ENCODE peak calls at places on chromosomes 16 and 17, in nine cellular contexts. L is dorsolateral prefrontal cortex; U is CD8-positive, alpha-beta memory T cell; R is CD4-positive, alpha-beta T cell; M is neuronal stem cell; S is MM.1S; E is Peyer's patch; A is ovary; H is right atrium auricular region. O is an unnamed sample.

GRCh38 chr16:54432481-54433229 is 146.1 kb upstream of the IRX3 start:
- DNase-seq in L (no peak), S (no peak), H (no peak), R (no peak), U (no peak), E (no peak), M (peak), A (no peak), O (no peak)

GRCh38 chr17:73770115-73770848 is 126.0 kb upstream of the SDK2 start:
- DNase-seq in H (peak), S (no peak), M (no peak), L (peak), A (peak), R (no peak), E (no peak), U (no peak), O (peak)

GRCh38 chr16:10511829-10512228 is 68.6 kb downstream of the EMP2 start:
- DNase-seq in L (no peak), A (no peak), U (no peak), E (no peak), R (no peak), M (no peak), S (peak), H (no peak), O (no peak)

GRCh38 chr16:10521681-10522274 is 58.6 kb downstream of the EMP2 start:
- DNase-seq in L (no peak), S (peak), M (peak), E (peak), H (peak), R (no peak), A (peak), U (no peak), O (no peak)

GRCh38 chr16:87541004-87541881 is 48.4 kb upstream of the ZCCHC14 start:
- DNase-seq in A (peak), S (no peak), L (peak), H (peak), M (no peak), U (no peak), E (no peak), R (no peak), O (peak)

GRCh38 chr17:7315570-7316243 is 547 bp upstream of the GPS2 start:
- DNase-seq in U (no peak), S (no peak), R (no peak), A (peak), E (no peak), M (no peak), L (peak), H (no peak), O (peak)

GRCh38 chr17:11990363-11990983 is 6.8 kb downstream of the ZNF18 start:
- DNase-seq in U (no peak), S (no peak), R (no peak), M (no peak), E (no peak), A (no peak), L (no peak), H (no peak), O (no peak)

GRCh38 chr17:8176197-8176940 is at the start of gene TMEM107:
- DNase-seq in R (peak), U (peak), E (peak), A (peak), H (peak), S (peak), M (peak), L (peak), O (peak)

GRCh38 chr17:73391331-73392265 is 79.8 kb upstream of the CDC42EP4 start:
- DNase-seq in M (no peak), A (no peak), H (no peak), R (no peak), U (no peak), E (no peak), S (no peak), L (no peak), O (no peak)

GRCh38 chr17:42296012-42296411 is 7.7 kb downstream of the STAT5A start:
- DNase-seq in E (no peak), H (no peak), S (no peak), L (no peak), A (no peak), U (no peak), R (no peak), M (no peak), O (no peak)

GRCh38 chr17:7173687-7174602 is 5.2 kb downstream of the ASGR1 start:
- DNase-seq in H (no peak), A (peak), S (no peak), U (peak), M (peak), L (peak), R (peak), E (no peak), O (no peak)

GRCh38 chr16:14423344-14423743 is 206.7 kb downstream of the PARN start:
- DNase-seq in E (no peak), H (no peak), S (no peak), U (no peak), L (no peak), A (no peak), M (no peak), R (no peak), O (no peak)

GRCh38 chr17:67438669-67439068 is 61.6 kb downstream of the PITPNC1 start:
- DNase-seq in M (no peak), A (no peak), H (no peak), S (no peak), E (no peak), R (no peak), U (no peak), L (no peak), O (no peak)

GRCh38 chr16:35480988-35481387 is 2021.6 kb downstream of the TP53TG3F start:
- DNase-seq in M (no peak), A (no peak), S (no peak), R (no peak), L (no peak), E (no peak), H (no peak), U (no peak), O (no peak)

GRCh38 chr17:42518755-42519545 is 17.1 kb upstream of the NAGLU start:
- DNase-seq in H (peak), U (no peak), L (no peak), A (peak), R (no peak), E (no peak), M (no peak), S (no peak), O (peak)

GRCh38 chr16:73337371-73337770 is 289.4 kb upstream of the ZFHX3 start:
- DNase-seq in L (no peak), H (no peak), M (no peak), E (no peak), U (no peak), S (no peak), R (no peak), A (no peak), O (no peak)

GRCh38 chr17:19979917-19980770 is 2.5 kb upstream of the AKAP10 start:
- DNase-seq in L (no peak), R (no peak), A (peak), S (no peak), U (no peak), H (no peak), E (no peak), M (no peak), O (no peak)

GRCh38 chr16:27235055-27235937 is 32.0 kb downstream of the KDM8 start:
- DNase-seq in H (peak), M (no peak), U (peak), S (peak), R (peak), E (peak), A (peak), L (peak), O (peak)

GRCh38 chr16:56915311-56916105 is 16.4 kb upstream of the HERPUD1 start:
- DNase-seq in M (no peak), E (no peak), H (no peak), L (no peak), U (no peak), A (peak), R (no peak), S (no peak), O (no peak)

GRCh38 chr17:1649116-1649843 is 386 bp downstream of the RILP start:
- DNase-seq in S (peak), E (peak), M (peak), L (peak), H (peak), U (peak), A (peak), R (peak), O (peak)

GRCh38 chr17:59027750-59028149 is 78.9 kb downstream of the TRIM37 start:
- DNase-seq in U (no peak), E (no peak), S (peak), M (no peak), H (no peak), L (no peak), A (no peak), R (no peak), O (no peak)

GRCh38 chr16:89049484-89050118 is 44.1 kb upstream of the ACSF3 start:
- DNase-seq in R (no peak), M (no peak), A (no peak), L (peak), S (no peak), U (no peak), H (no peak), E (no peak), O (no peak)

GRCh38 chr17:1582374-1582773 is 19.8 kb upstream of the PITPNA start:
- DNase-seq in R (no peak), E (no peak), U (no peak), M (no peak), A (no peak), L (no peak), H (no peak), S (no peak), O (no peak)

GRCh38 chr16:2752035-2752849 is at the start of gene SRRM2:
- DNase-seq in U (peak), R (peak), H (peak), E (peak), S (peak), A (peak), M (peak), L (peak), O (peak)

GRCh38 chr17:68378202-68379149 is 78.8 kb downstream of the WIPI1 start:
- DNase-seq in U (no peak), S (no peak), M (no peak), A (peak), E (peak), R (no peak), L (peak), H (peak), O (peak)

GRCh38 chr16:83285921-83286320 is 521.9 kb upstream of the HSBP1 start:
- DNase-seq in U (no peak), M (no peak), L (no peak), S (no peak), R (no peak), A (no peak), H (no peak), E (no peak), O (no peak)

GRCh38 chr16:31451681-31452351 is 7.5 kb upstream of the ARMC5 start:
- DNase-seq in S (peak), H (no peak), U (no peak), E (no peak), A (peak), R (no peak), M (no peak), L (peak), O (no peak)

GRCh38 chr17:34740516-34740915 is 161.1 kb downstream of the TMEM132E start:
- DNase-seq in E (no peak), L (no peak), S (no peak), R (no peak), H (no peak), A (no peak), U (no peak), M (no peak), O (no peak)

GRCh38 chr16:21645261-21645721 is 7.1 kb downstream of the IGSF6 start:
- DNase-seq in L (no peak), E (peak), H (peak), R (peak), S (peak), A (no peak), U (no peak), M (no peak), O (no peak)

GRCh38 chr17:8382052-8382879 is 727 bp downstream of the RPL26 start:
- DNase-seq in L (no peak), S (peak), R (no peak), H (no peak), U (no peak), E (no peak), M (no peak), A (no peak), O (no peak)

GRCh38 chr17:77140878-77141767 is at the start of gene SEC14L1:
- DNase-seq in A (no peak), L (no peak), M (peak), R (peak), H (peak), E (peak), S (peak), U (peak), O (peak)

GRCh38 chr17:69608808-69609494 is 194.5 kb downstream of the MAP2K6 start:
- DNase-seq in S (no peak), U (no peak), R (no peak), H (no peak), E (no peak), L (no peak), A (no peak), M (no peak), O (no peak)

GRCh38 chr16:3965306-3965705 is 84.8 kb upstream of the CREBBP start:
- DNase-seq in R (no peak), S (no peak), L (no peak), M (no peak), A (no peak), E (no peak), U (no peak), H (no peak), O (no peak)

GRCh38 chr16:29710227-29711219 is 31.5 kb downstream of the QPRT start:
- DNase-seq in E (no peak), H (no peak), R (no peak), U (no peak), A (peak), S (peak), L (no peak), M (no peak), O (no peak)

GRCh38 chr16:9138021-9138680 is 46.7 kb downstream of the HAPSTR1 start:
- DNase-seq in M (no peak), S (no peak), L (no peak), H (no peak), U (no peak), E (no peak), R (no peak), A (no peak), O (no peak)

GRCh38 chr16:55912022-55912421 is 36.8 kb upstream of the CES5A start:
- DNase-seq in H (peak), M (no peak), U (no peak), E (no peak), R (no peak), S (no peak), A (no peak), L (peak), O (no peak)

DNA sequence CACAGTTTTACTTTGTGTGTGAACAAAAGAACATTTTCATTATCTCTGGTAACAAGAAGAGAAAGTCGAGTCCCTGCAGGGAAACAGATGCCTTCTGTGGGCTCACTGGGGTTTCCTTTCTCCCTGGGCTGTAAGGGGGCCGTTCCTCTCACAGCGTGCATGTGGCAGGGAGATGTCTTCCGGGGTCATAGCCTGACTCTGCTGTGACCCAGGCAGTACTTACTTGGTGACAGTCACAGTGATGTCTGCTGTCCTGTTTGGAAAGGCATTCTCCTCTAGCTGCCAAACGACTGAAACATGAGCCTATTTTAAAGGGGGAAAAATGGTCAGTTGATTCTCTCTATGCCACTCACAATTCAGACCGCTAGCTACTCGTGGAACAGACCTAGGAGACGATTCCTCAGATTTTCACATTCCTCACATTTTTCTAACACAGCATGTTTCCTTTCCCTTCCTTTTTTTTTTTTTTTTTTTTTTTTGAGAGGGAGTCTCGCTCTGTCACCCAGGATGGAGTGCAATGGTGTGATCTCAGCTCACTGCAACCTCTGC is 7.3 kb downstream of the HASPIN start:
- DNase-seq in A (no peak), H (no peak), R (no peak), S (no peak), E (no peak), U (no peak), L (no peak), M (no peak), O (no peak)
- H3K27ac ChIP-seq in A (no peak), H (no peak), R (no peak), S (no peak), E (no peak), U (no peak), L (no peak), M (peak), O (no peak)

DNA sequence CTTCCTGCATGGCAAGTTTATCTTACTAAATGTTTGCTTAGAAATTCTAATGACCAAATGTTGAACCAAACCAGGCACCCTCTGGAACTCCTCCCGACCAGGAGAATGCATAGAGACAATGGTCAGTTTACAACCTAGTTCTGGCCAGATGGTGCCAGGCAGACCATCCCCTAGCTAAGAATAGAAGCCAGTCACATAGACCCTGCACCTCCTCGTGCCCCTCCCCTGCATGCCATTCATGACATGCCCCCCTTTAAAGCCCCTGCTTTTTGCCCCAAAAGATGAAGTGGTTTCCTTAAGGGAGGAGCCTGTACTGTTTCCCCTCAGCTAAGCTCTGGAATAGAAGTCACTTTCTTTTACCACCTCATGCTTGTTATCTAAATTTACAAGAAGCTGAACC is 6.6 kb upstream of the CPHXL start:
- DNase-seq in U (no peak), M (no peak), L (no peak), E (no peak), H (no peak), A (no peak), R (no peak), S (no peak), O (no peak)
- H3K27ac ChIP-seq in U (no peak), M (no peak), L (no peak), E (no peak), H (peak), A (no peak), R (no peak), S (no peak), O (peak)

DNA sequence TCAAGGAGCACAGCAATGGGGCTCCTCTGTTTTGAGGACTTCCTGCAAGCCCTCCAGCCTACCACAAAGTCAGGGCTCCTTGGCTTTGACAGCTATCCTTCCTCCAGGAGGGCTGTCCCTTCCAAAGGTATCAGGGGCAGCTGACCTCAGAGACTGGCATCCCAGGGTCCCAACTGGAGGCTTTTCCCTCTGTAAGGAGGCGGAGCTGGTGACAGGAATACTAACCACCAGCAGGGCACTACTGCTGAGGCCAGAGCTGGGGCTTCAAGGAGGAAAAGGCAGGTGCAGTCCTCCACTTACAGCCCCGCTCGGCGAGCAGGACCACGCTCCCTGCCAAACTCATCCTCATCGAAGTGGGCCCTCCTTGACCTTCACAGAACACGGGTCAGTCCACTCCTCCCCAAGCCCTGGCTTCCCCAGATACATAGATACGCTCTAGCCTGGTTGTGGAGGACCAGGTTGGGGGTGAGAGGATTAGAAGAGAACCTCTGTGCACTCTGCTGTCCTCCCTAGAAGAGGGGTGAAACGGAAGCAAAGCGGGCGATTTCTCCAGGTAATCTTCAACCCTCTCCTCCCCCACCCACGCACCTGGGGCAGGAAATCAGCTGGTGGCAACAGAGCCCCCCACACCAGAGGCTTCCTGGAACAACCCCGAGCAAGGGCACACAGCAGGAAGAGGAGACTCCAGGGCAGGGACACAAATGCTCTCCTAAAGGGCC is 20.5 kb downstream of the ST3GAL2 start:
- DNase-seq in H (no peak), U (no peak), R (no peak), A (no peak), S (no peak), M (no peak), E (no peak), L (no peak), O (no peak)
- H3K27ac ChIP-seq in H (no peak), U (no peak), R (peak), A (no peak), S (peak), M (no peak), E (peak), L (no peak), O (no peak)

GRCh38 chr16:84349852-84350565 is 18.3 kb upstream of the ATP2C2 start:
- DNase-seq in S (no peak), M (no peak), U (no peak), R (no peak), L (no peak), H (no peak), E (no peak), A (no peak), O (no peak)
- H3K27ac ChIP-seq in S (no peak), M (peak), U (no peak), R (no peak), L (no peak), H (no peak), E (no peak), A (no peak), O (no peak)

GRCh38 chr16:77193377-77193776 is 2.4 kb downstream of the MON1B start:
- DNase-seq in S (no peak), H (no peak), M (no peak), U (no peak), E (no peak), L (no peak), A (no peak), R (no peak), O (no peak)

GRCh38 chr16:77197747-77198146 is 1.5 kb upstream of the SYCE1L start:
- DNase-seq in M (no peak), U (no peak), H (no peak), E (no peak), S (no peak), R (no peak), L (no peak), A (no peak), O (no peak)

GRCh38 chr16:77195411-77195810 is 3.8 kb upstream of the SYCE1L start:
- DNase-seq in H (no peak), E (no peak), M (no peak), U (no peak), R (no peak), A (no peak), S (no peak), L (no peak), O (no peak)

GRCh38 chr16:77191259-77191969 is 424 bp downstream of the MON1B start:
- DNase-seq in S (peak), L (no peak), H (no peak), A (no peak), U (no peak), R (no peak), M (no peak), E (no peak), O (no peak)

DNA sequence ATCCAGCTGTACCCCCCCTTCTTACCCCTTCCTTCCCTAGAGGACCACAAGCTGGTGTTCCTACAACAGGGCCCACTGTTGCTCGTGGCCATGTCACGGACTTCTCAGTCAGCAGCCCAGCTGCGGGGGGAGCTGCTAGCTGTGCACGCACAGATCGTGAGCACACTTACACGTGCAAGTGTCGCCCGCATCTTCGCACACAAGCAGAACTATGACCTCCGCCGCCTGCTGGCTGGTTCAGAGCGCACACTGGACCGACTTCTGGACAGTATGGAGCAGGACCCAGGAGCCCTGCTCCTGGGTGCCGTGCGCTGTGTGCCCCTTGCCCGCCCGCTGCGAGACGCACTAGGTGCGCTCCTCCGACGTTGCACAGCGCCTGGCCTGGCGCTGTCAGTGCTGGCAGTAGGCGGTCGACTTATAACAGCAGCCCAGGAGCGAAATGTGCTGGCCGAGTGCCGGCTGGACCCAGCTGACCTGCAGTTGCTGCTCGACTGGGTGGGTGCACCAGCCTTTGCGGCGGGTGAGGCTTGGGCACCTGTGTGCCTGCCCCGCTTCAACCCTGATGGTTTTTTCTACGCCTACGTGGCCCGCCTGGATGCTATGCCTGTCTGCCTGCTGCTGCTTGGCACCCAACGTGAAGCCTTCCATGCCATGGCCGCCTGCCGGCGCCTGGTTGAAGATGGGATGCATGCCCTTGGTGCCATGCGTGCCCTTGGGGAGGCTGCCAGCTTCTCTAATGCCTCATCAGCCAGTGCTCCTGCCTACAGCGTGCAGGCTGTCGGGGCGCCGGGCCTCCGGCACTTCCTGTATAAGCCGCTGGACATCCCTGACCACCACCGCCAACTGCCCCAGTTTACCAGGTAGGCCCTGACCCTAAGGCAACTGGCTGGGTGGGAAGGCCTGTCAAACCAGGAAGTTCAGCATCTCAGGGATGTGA is 3.6 kb downstream of the MON1B start:
- DNase-seq in R (no peak), H (no peak), S (no peak), E (no peak), M (no peak), U (no peak), L (no peak), A (no peak), O (no peak)
- H3K27ac ChIP-seq in R (no peak), H (no peak), S (no peak), E (no peak), M (no peak), U (no peak), L (no peak), A (no peak), O (no peak)